ENCODE peak calls at places on chromosomes 11 and 22, in nine cellular contexts. One of them, this sample, is unnamed.

GRCh38 chr11:126485986-126486635 is 130.6 kb downstream of the ST3GAL4 start:
- DNase-seq in spleen: peak; percentile 47
- DNase-seq in IMR-90: no peak
- DNase-seq in testis: no peak
- DNase-seq in ovary: no peak
- DNase-seq in esophagus muscularis mucosa: no peak
- DNase-seq in endothelial cell of umbilical vein: no peak
- DNase-seq in body of pancreas: no peak
- DNase-seq in uterus: no peak
- DNase-seq in this sample: no peak

GRCh38 chr22:43812890-43813289 is 785 bp upstream of the EFCAB6 start:
- DNase-seq in spleen: no peak
- DNase-seq in IMR-90: no peak
- DNase-seq in testis: no peak
- DNase-seq in ovary: no peak
- DNase-seq in esophagus muscularis mucosa: no peak
- DNase-seq in endothelial cell of umbilical vein: no peak
- DNase-seq in body of pancreas: no peak
- DNase-seq in uterus: no peak
- DNase-seq in this sample: peak; percentile 52

GRCh38 chr11:114215871-114216803 is 80.1 kb upstream of the NNMT start:
- DNase-seq in spleen: no peak
- DNase-seq in IMR-90: no peak
- DNase-seq in testis: peak; percentile 39
- DNase-seq in ovary: no peak
- DNase-seq in esophagus muscularis mucosa: no peak
- DNase-seq in endothelial cell of umbilical vein: no peak
- DNase-seq in body of pancreas: no peak
- DNase-seq in uterus: no peak
- DNase-seq in this sample: no peak

GRCh38 chr22:45996241-45997076 is 19.5 kb upstream of the WNT7B start:
- DNase-seq in spleen: peak; percentile 92
- DNase-seq in IMR-90: peak; percentile 42
- DNase-seq in testis: no peak
- DNase-seq in ovary: no peak
- DNase-seq in esophagus muscularis mucosa: no peak
- DNase-seq in endothelial cell of umbilical vein: peak; percentile 77
- DNase-seq in body of pancreas: peak; percentile 73
- DNase-seq in uterus: peak; percentile 51
- DNase-seq in this sample: no peak

GRCh38 chr11:130585545-130585944 is 137.1 kb downstream of the ADAMTS15 start:
- DNase-seq in spleen: no peak
- DNase-seq in IMR-90: no peak
- DNase-seq in testis: no peak
- DNase-seq in ovary: no peak
- DNase-seq in esophagus muscularis mucosa: no peak
- DNase-seq in endothelial cell of umbilical vein: no peak
- DNase-seq in body of pancreas: no peak
- DNase-seq in uterus: no peak
- DNase-seq in this sample: no peak

GRCh38 chr22:24304067-24304675 is 33.5 kb downstream of the SPECC1L start:
- DNase-seq in spleen: no peak
- DNase-seq in IMR-90: no peak
- DNase-seq in testis: no peak
- DNase-seq in ovary: no peak
- DNase-seq in esophagus muscularis mucosa: no peak
- DNase-seq in endothelial cell of umbilical vein: no peak
- DNase-seq in body of pancreas: no peak
- DNase-seq in uterus: no peak
- DNase-seq in this sample: no peak

GRCh38 chr11:66800720-66801428 is 42.4 kb upstream of the RCE1 start:
- DNase-seq in spleen: no peak
- DNase-seq in IMR-90: no peak
- DNase-seq in testis: no peak
- DNase-seq in ovary: no peak
- DNase-seq in esophagus muscularis mucosa: no peak
- DNase-seq in endothelial cell of umbilical vein: no peak
- DNase-seq in body of pancreas: no peak
- DNase-seq in uterus: no peak
- DNase-seq in this sample: no peak

GRCh38 chr22:25848954-25849353 is 107.0 kb downstream of the MYO18B start:
- DNase-seq in spleen: peak; percentile 49
- DNase-seq in IMR-90: no peak
- DNase-seq in testis: no peak
- DNase-seq in ovary: no peak
- DNase-seq in esophagus muscularis mucosa: no peak
- DNase-seq in endothelial cell of umbilical vein: no peak
- DNase-seq in body of pancreas: no peak
- DNase-seq in uterus: no peak
- DNase-seq in this sample: no peak

GRCh38 chr22:20017622-20017958 is 967 bp upstream of the ARVCF start:
- DNase-seq in spleen: peak; percentile 71
- DNase-seq in IMR-90: no peak
- DNase-seq in testis: no peak
- DNase-seq in ovary: no peak
- DNase-seq in esophagus muscularis mucosa: no peak
- DNase-seq in endothelial cell of umbilical vein: no peak
- DNase-seq in body of pancreas: no peak
- DNase-seq in uterus: no peak
- DNase-seq in this sample: no peak

GRCh38 chr11:38683484-38683883 is 2085.4 kb upstream of the RAG2 start:
- DNase-seq in spleen: no peak
- DNase-seq in IMR-90: no peak
- DNase-seq in testis: no peak
- DNase-seq in ovary: no peak
- DNase-seq in esophagus muscularis mucosa: no peak
- DNase-seq in endothelial cell of umbilical vein: no peak
- DNase-seq in body of pancreas: no peak
- DNase-seq in uterus: no peak
- DNase-seq in this sample: no peak

GRCh38 chr11:75603791-75604736 is 42.0 kb downstream of the SERPINH1 start:
- DNase-seq in spleen: no peak
- DNase-seq in IMR-90: peak; percentile 96
- DNase-seq in testis: no peak
- DNase-seq in ovary: no peak
- DNase-seq in esophagus muscularis mucosa: no peak
- DNase-seq in endothelial cell of umbilical vein: peak; percentile 92
- DNase-seq in body of pancreas: no peak
- DNase-seq in uterus: no peak
- DNase-seq in this sample: no peak

GRCh38 chr11:73325036-73325981 is 17.2 kb downstream of the ARHGEF17 start:
- DNase-seq in spleen: no peak
- DNase-seq in IMR-90: peak; percentile 56
- DNase-seq in testis: no peak
- DNase-seq in ovary: no peak
- DNase-seq in esophagus muscularis mucosa: no peak
- DNase-seq in endothelial cell of umbilical vein: no peak
- DNase-seq in body of pancreas: no peak
- DNase-seq in uterus: peak; percentile 85
- DNase-seq in this sample: no peak

GRCh38 chr11:130103296-130103814 is 33.7 kb downstream of the APLP2 start:
- DNase-seq in spleen: no peak
- DNase-seq in IMR-90: peak; percentile 96
- DNase-seq in testis: no peak
- DNase-seq in ovary: no peak
- DNase-seq in esophagus muscularis mucosa: no peak
- DNase-seq in endothelial cell of umbilical vein: peak; percentile 75
- DNase-seq in body of pancreas: peak; percentile 24
- DNase-seq in uterus: no peak
- DNase-seq in this sample: no peak

GRCh38 chr22:23263651-23264555 is 83.6 kb downstream of the BCR start:
- DNase-seq in spleen: peak; percentile 88
- DNase-seq in IMR-90: no peak
- DNase-seq in testis: no peak
- DNase-seq in ovary: no peak
- DNase-seq in esophagus muscularis mucosa: no peak
- DNase-seq in endothelial cell of umbilical vein: no peak
- DNase-seq in body of pancreas: peak; percentile 29
- DNase-seq in uterus: no peak
- DNase-seq in this sample: no peak

GRCh38 chr11:40274017-40274416 is 1185.4 kb downstream of the LRRC4C start:
- DNase-seq in spleen: no peak
- DNase-seq in IMR-90: peak; percentile 46
- DNase-seq in testis: peak; percentile 39
- DNase-seq in ovary: no peak
- DNase-seq in esophagus muscularis mucosa: no peak
- DNase-seq in endothelial cell of umbilical vein: peak; percentile 3
- DNase-seq in body of pancreas: peak; percentile 19
- DNase-seq in uterus: no peak
- DNase-seq in this sample: no peak

GRCh38 chr11:42473116-42473515 is 838.7 kb upstream of the API5 start:
- DNase-seq in spleen: no peak
- DNase-seq in IMR-90: no peak
- DNase-seq in testis: no peak
- DNase-seq in ovary: no peak
- DNase-seq in esophagus muscularis mucosa: no peak
- DNase-seq in endothelial cell of umbilical vein: no peak
- DNase-seq in body of pancreas: no peak
- DNase-seq in uterus: no peak
- DNase-seq in this sample: no peak

GRCh38 chr11:83249972-83250593 is 36.1 kb downstream of the CCDC90B start:
- DNase-seq in spleen: no peak
- DNase-seq in IMR-90: peak; percentile 69
- DNase-seq in testis: peak; percentile 23
- DNase-seq in ovary: no peak
- DNase-seq in esophagus muscularis mucosa: no peak
- DNase-seq in endothelial cell of umbilical vein: peak; percentile 46
- DNase-seq in body of pancreas: peak; percentile 24
- DNase-seq in uterus: peak; percentile 17
- DNase-seq in this sample: no peak

GRCh38 chr22:48318575-48319320 is 1508.9 kb downstream of the BRD1 start:
- DNase-seq in spleen: peak; percentile 46
- DNase-seq in IMR-90: no peak
- DNase-seq in testis: no peak
- DNase-seq in ovary: no peak
- DNase-seq in esophagus muscularis mucosa: no peak
- DNase-seq in endothelial cell of umbilical vein: no peak
- DNase-seq in body of pancreas: no peak
- DNase-seq in uterus: no peak
- DNase-seq in this sample: no peak

GRCh38 chr22:45211848-45212247 is 28.8 kb downstream of the KIAA0930 start:
- DNase-seq in spleen: peak; percentile 53
- DNase-seq in IMR-90: no peak
- DNase-seq in testis: no peak
- DNase-seq in ovary: no peak
- DNase-seq in esophagus muscularis mucosa: no peak
- DNase-seq in endothelial cell of umbilical vein: no peak
- DNase-seq in body of pancreas: no peak
- DNase-seq in uterus: no peak
- DNase-seq in this sample: no peak

GRCh38 chr11:78659326-78660319 is 85.0 kb upstream of the NARS2 start:
- DNase-seq in spleen: no peak
- DNase-seq in IMR-90: no peak
- DNase-seq in testis: no peak
- DNase-seq in ovary: no peak
- DNase-seq in esophagus muscularis mucosa: no peak
- DNase-seq in endothelial cell of umbilical vein: no peak
- DNase-seq in body of pancreas: peak; percentile 33
- DNase-seq in uterus: no peak
- DNase-seq in this sample: peak; percentile 69

GRCh38 chr11:119091966-119092879 is 7.5 kb downstream of the HMBS start:
- DNase-seq in spleen: no peak
- DNase-seq in IMR-90: no peak
- DNase-seq in testis: no peak
- DNase-seq in ovary: no peak
- DNase-seq in esophagus muscularis mucosa: no peak
- DNase-seq in endothelial cell of umbilical vein: no peak
- DNase-seq in body of pancreas: no peak
- DNase-seq in uterus: no peak
- DNase-seq in this sample: no peak
- TF ChIP-seq POLR2A in spleen: no peak
- TF ChIP-seq POLR2A in IMR-90: no peak
- TF ChIP-seq POLR2A in testis: no peak
- TF ChIP-seq POLR2A in ovary: no peak
- TF ChIP-seq POLR2A in esophagus muscularis mucosa: no peak
- TF ChIP-seq POLR2A in endothelial cell of umbilical vein: no peak
- TF ChIP-seq POLR2A in body of pancreas: no peak
- TF ChIP-seq POLR2A in uterus: no peak
- TF ChIP-seq POLR2A in this sample: no peak

DNA sequence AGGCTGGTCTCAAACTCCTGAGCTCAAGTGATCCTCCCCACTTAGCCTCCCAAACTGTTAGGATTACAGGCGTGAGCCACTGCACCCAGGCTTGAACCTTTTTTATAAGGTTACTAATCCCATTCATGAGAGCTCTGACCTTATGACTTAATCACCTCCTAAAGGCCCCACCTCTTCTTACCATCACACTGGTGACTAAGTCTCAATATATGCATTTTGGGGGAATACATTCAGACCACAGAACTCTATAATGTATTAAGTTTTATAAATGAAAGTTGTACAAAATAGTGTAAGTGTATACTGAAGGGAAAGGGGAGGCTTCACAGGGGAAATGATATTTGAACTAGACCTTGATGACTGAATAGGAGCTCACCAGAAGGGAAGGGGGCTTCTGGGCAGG is 28.4 kb upstream of the RBFOX2 start:
- DNase-seq in spleen: no peak
- DNase-seq in IMR-90: peak; percentile 56
- DNase-seq in testis: no peak
- DNase-seq in ovary: no peak
- DNase-seq in esophagus muscularis mucosa: no peak
- DNase-seq in endothelial cell of umbilical vein: no peak
- DNase-seq in body of pancreas: no peak
- DNase-seq in uterus: no peak
- DNase-seq in this sample: no peak
- H3K27ac ChIP-seq in spleen: no peak overlapping the region
- H3K27ac ChIP-seq in IMR-90: no peak overlapping the region
- H3K27ac ChIP-seq in testis: no peak overlapping the region
- H3K27ac ChIP-seq in ovary: no peak overlapping the region
- H3K27ac ChIP-seq in esophagus muscularis mucosa: no peak overlapping the region
- H3K27ac ChIP-seq in endothelial cell of umbilical vein: no peak overlapping the region
- H3K27ac ChIP-seq in body of pancreas: no peak overlapping the region
- H3K27ac ChIP-seq in uterus: no peak overlapping the region
- H3K27ac ChIP-seq in this sample: no peak overlapping the region

GRCh38 chr11:17077520-17078401 is at the start of gene RPS13:
- DNase-seq in spleen: peak; percentile 98
- DNase-seq in IMR-90: peak; percentile 99
- DNase-seq in testis: peak; percentile 99
- DNase-seq in ovary: peak; percentile 97
- DNase-seq in esophagus muscularis mucosa: peak; percentile 99
- DNase-seq in endothelial cell of umbilical vein: peak; percentile 100
- DNase-seq in body of pancreas: peak; percentile 98
- DNase-seq in uterus: peak; percentile 97
- DNase-seq in this sample: peak; percentile 98
- TF ChIP-seq POLR2A in spleen: peak; percentile 39
- TF ChIP-seq POLR2A in IMR-90: peak; percentile 96
- TF ChIP-seq POLR2A in testis: no peak
- TF ChIP-seq POLR2A in ovary: peak; percentile 38
- TF ChIP-seq POLR2A in esophagus muscularis mucosa: peak; percentile 65
- TF ChIP-seq POLR2A in endothelial cell of umbilical vein: peak; percentile 99
- TF ChIP-seq POLR2A in body of pancreas: peak; percentile 94
- TF ChIP-seq POLR2A in uterus: peak; percentile 77
- TF ChIP-seq POLR2A in this sample: no peak

DNA sequence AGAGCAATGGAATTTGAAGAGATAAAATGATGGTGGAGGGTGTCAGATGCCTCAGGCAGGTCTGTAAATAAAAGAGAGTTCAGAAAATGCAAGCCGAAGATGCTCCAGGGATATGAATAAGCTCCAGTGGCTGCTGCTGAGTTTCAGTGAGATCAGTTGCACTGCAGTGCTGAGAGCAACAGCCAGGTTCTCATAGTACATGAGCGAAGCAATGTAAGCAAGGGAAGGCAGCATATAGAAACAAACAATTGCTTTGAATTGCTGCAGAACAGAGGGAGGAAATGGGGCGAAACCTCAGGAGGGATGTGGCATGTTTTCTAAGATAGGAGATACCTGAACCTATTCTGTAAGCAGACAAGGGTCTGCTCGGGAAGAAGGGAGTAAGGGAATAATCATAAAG is 369.5 kb downstream of the AASDHPPT start:
- DNase-seq in spleen: no peak
- DNase-seq in IMR-90: no peak
- DNase-seq in testis: no peak
- DNase-seq in ovary: no peak
- DNase-seq in esophagus muscularis mucosa: no peak
- DNase-seq in endothelial cell of umbilical vein: no peak
- DNase-seq in body of pancreas: no peak
- DNase-seq in uterus: no peak
- DNase-seq in this sample: no peak
- H3K27ac ChIP-seq in spleen: no peak overlapping the region
- H3K27ac ChIP-seq in IMR-90: no peak overlapping the region
- H3K27ac ChIP-seq in testis: no peak overlapping the region
- H3K27ac ChIP-seq in ovary: no peak overlapping the region
- H3K27ac ChIP-seq in esophagus muscularis mucosa: no peak overlapping the region
- H3K27ac ChIP-seq in endothelial cell of umbilical vein: no peak overlapping the region
- H3K27ac ChIP-seq in body of pancreas: no peak overlapping the region
- H3K27ac ChIP-seq in uterus: peak overlapping the region; percentile 23
- H3K27ac ChIP-seq in this sample: peak overlapping the region; percentile 15

This sample was measured in vagina.